ENCODE peak calls at places on chromosomes 12 and 14, in six cellular contexts. Q is NCI-H1105; G is activated T-helper 9 cell treated with anti-CD3 and anti-CD28 coated beads, Interleukin-2, amount 50 U/mL, for 16 hours; J is AG04449; L is mucosa of gallbladder; P is activated naive CD4-positive, alpha-beta T cell treated with anti-CD3 and anti-CD28 coated beads, Interleukin-2, amount 10 ng/mL, durations not matched to agents 7 days and 5 days. A is an unnamed sample.

GRCh38 chr12:85804663-85805062 is 31.5 kb downstream of the RASSF9 start:
- DNase-seq in L (no peak), J (no peak), Q (no peak), G (no peak), P (no peak), A (no peak)

GRCh38 chr12:124097681-124098080 is 124.7 kb downstream of the ZNF664 start:
- DNase-seq in L (no peak), Q (no peak), G (no peak), P (no peak), J (no peak), A (no peak)

GRCh38 chr12:51678086-51678724 is 87.2 kb downstream of the SCN8A start:
- DNase-seq in J (no peak), L (no peak), G (no peak), Q (no peak), P (peak; percentile 34), A (no peak)

GRCh38 chr14:66476964-66477363 is 9.2 kb upstream of the CCDC196 start:
- DNase-seq in Q (no peak), P (no peak), L (no peak), G (no peak), J (no peak), A (no peak)

GRCh38 chr12:78240827-78241226 is 410.1 kb downstream of the NAV3 start:
- DNase-seq in L (no peak), J (no peak), P (no peak), Q (no peak), G (no peak), A (no peak)

GRCh38 chr12:121525411-121525810 is 55.4 kb downstream of the KDM2B start:
- DNase-seq in L (no peak), Q (no peak), G (no peak), P (no peak), J (no peak), A (no peak)

GRCh38 chr12:45730842-45731336 is 1.4 kb downstream of the ARID2 start:
- DNase-seq in G (peak; percentile 4), L (no peak), Q (peak; percentile 68), J (no peak), P (peak; percentile 50), A (no peak)

GRCh38 chr14:20343855-20344205 is 395 bp downstream of the PARP2 start:
- DNase-seq in L (no peak), J (no peak), P (no peak), G (no peak), Q (no peak), A (no peak)

GRCh38 chr12:46430340-46430948 is 57.9 kb upstream of the SLC38A2 start:
- DNase-seq in P (no peak), G (no peak), L (peak; percentile 15), Q (no peak), J (peak; percentile 55), A (peak; percentile 59)

GRCh38 chr12:68425998-68426397 is 93.8 kb upstream of the MDM1 start:
- DNase-seq in L (no peak), J (peak; percentile 70), Q (no peak), P (no peak), G (no peak), A (no peak)

GRCh38 chr12:52899338-52900035 is 5.4 kb downstream of the KRT8 start:
- DNase-seq in L (no peak), G (no peak), J (no peak), Q (no peak), P (no peak), A (no peak)

GRCh38 chr12:19230299-19230866 is 100.8 kb downstream of the PLEKHA5 start:
- DNase-seq in L (no peak), P (no peak), J (no peak), G (no peak), Q (no peak), A (no peak)

GRCh38 chr14:31977001-31977556 is 100.0 kb upstream of the ARHGAP5 start:
- DNase-seq in L (no peak), P (no peak), J (no peak), G (no peak), Q (peak; percentile 2), A (no peak)

GRCh38 chr12:118611295-118611694 is 234.9 kb downstream of the SUDS3 start:
- DNase-seq in P (no peak), L (no peak), Q (no peak), J (no peak), G (no peak), A (no peak)

GRCh38 chr12:121560392-121561021 is 20.3 kb downstream of the KDM2B start:
- DNase-seq in G (no peak), Q (no peak), L (no peak), J (no peak), P (no peak), A (no peak)

GRCh38 chr12:127926004-127926403 is 341.0 kb upstream of the TMEM132C start:
- DNase-seq in Q (no peak), P (no peak), J (no peak), L (no peak), G (no peak), A (no peak)

GRCh38 chr14:69848903-69849391 is 30.3 kb upstream of the SMOC1 start:
- DNase-seq in Q (no peak), G (no peak), J (no peak), P (no peak), L (no peak), A (no peak)

GRCh38 chr12:103495783-103496456 is at the start of gene C12orf42:
- DNase-seq in G (no peak), J (no peak), L (no peak), P (peak; percentile 35), Q (peak; percentile 58), A (no peak)

GRCh38 chr12:12542964-12543363 is 19.7 kb downstream of the DUSP16 start:
- DNase-seq in P (no peak), G (no peak), Q (no peak), J (no peak), L (no peak), A (no peak)

GRCh38 chr14:101473045-101473729 is 88.1 kb upstream of the DIO3 start:
- DNase-seq in P (no peak), Q (no peak), J (no peak), G (no peak), L (no peak), A (no peak)

GRCh38 chr14:92472860-92473259 is 40.7 kb upstream of the RIN3 start:
- DNase-seq in P (no peak), J (no peak), L (no peak), G (no peak), Q (no peak), A (no peak)